ENCODE peak calls at places on chromosomes 5 and 9, in five cellular contexts. T, A, O, N and P are unnamed samples. For H3K36me3, the result is how much of the 10 kb centered on the place peaks cover.

GRCh38 chr9:117284414-117284813 is 130.4 kb downstream of the ASTN2 start:
- DNase-seq in T (no peak), A (no peak), O (no peak), N (no peak), P (peak)

GRCh38 chr5:169106906-169107305 is 194.0 kb downstream of the SLIT3 start:
- DNase-seq in T (no peak), A (no peak), O (no peak), N (no peak), P (peak)

GRCh38 chr9:123567013-123567412 is 211.0 kb downstream of the CRB2 start:
- DNase-seq in T (no peak), A (no peak), O (no peak), N (no peak), P (no peak)

GRCh38 chr5:77758141-77758938 is 17.8 kb downstream of the TBCA start:
- DNase-seq in T (no peak), A (no peak), O (no peak), N (no peak), P (no peak)

GRCh38 chr9:114507726-114508125 is 2.5 kb upstream of the WHRN start:
- DNase-seq in T (peak), A (peak), O (peak), N (peak), P (no peak)

GRCh38 chr9:80928697-80929096 is 760.6 kb downstream of the TLE1 start:
- DNase-seq in T (no peak), A (peak), O (no peak), N (no peak), P (no peak)

GRCh38 chr9:131394464-131395026 is 659 bp downstream of the PRRC2B start:
- DNase-seq in T (peak), A (no peak), O (no peak), N (peak), P (peak)

GRCh38 chr5:175113947-175114346 is 330.0 kb downstream of the DRD1 start:
- DNase-seq in T (no peak), A (no peak), O (no peak), N (no peak), P (no peak)

GRCh38 chr9:126000731-126001580 is 253.8 kb downstream of the PBX3 start:
- DNase-seq in T (peak), A (no peak), O (no peak), N (no peak), P (no peak)

GRCh38 chr9:88995627-88996026 is 4.4 kb downstream of the S1PR3 start:
- DNase-seq in T (no peak), A (no peak), O (no peak), N (no peak), P (no peak)

GRCh38 chr9:133009906-133010582 is 20.8 kb upstream of the GTF3C5 start:
- DNase-seq in T (no peak), A (no peak), O (no peak), N (no peak), P (no peak)

GRCh38 chr9:120787906-120788305 is 5.3 kb downstream of the FBXW2 start:
- DNase-seq in T (no peak), A (no peak), O (no peak), N (no peak), P (no peak)

GRCh38 chr9:22160235-22160634 is 151.1 kb upstream of the CDKN2B start:
- DNase-seq in T (no peak), A (no peak), O (no peak), N (no peak), P (no peak)

GRCh38 chr9:69758001-69758730 is 1.6 kb downstream of the PTAR1 start:
- DNase-seq in T (peak), A (no peak), O (no peak), N (no peak), P (no peak)

GRCh38 chr9:33374634-33375237 is 27.6 kb downstream of the AQP7 start:
- DNase-seq in T (peak), A (peak), O (peak), N (peak), P (peak)

GRCh38 chr5:73726606-73727231 is 100.7 kb downstream of the ARHGEF28 start:
- DNase-seq in T (no peak), A (no peak), O (no peak), N (no peak), P (no peak)

GRCh38 chr5:458547-459353 is 15.8 kb downstream of the EXOC3 start:
- DNase-seq in T (no peak), A (peak), O (no peak), N (peak), P (no peak)

GRCh38 chr9:134319306-134320194 is 6.7 kb upstream of the RXRA start:
- DNase-seq in T (no peak), A (no peak), O (no peak), N (no peak), P (no peak)

GRCh38 chr5:113606298-113607134 is 93.0 kb downstream of the YTHDC2 start:
- DNase-seq in T (peak), A (peak), O (peak), N (peak), P (peak)

GRCh38 chr5:113612060-113612496 is 98.6 kb downstream of the YTHDC2 start:
- DNase-seq in T (peak), A (peak), O (peak), N (no peak), P (no peak)

GRCh38 chr5:113601423-113601822 is 87.9 kb downstream of the YTHDC2 start:
- DNase-seq in T (no peak), A (no peak), O (no peak), N (no peak), P (no peak)

GRCh38 chr5:113608113-113608551 is 94.6 kb downstream of the YTHDC2 start:
- DNase-seq in T (peak), A (peak), O (no peak), N (no peak), P (no peak)

DNA sequence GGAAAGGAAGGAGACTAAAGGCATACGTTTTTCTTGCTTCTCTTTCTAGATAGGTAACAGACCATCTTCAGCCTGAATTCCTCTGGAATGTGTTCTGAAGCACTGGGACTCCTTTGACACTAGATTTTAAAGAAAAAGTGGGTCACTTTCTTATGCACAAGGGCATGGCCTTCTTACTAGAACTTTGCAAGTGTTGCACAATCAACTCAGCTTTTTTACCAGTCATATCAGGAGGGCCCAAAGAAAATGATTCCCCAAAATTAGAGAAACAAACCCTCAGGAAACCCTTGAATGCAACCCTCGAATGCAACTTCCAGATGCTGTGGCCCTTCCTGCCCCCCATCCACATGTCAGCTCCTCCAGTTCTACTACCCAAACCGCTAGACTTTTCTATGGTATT is 93.9 kb downstream of the YTHDC2 start:
- DNase-seq in T (peak), A (no peak), O (no peak), N (no peak), P (no peak)
- H3K36me3 ChIP-seq in T (under half), A (under half), O (under half), N (under half), P (under half)

GRCh38 chr5:151107738-151108520 is 27.1 kb upstream of the TNIP1 start:
- DNase-seq in T (peak), A (no peak), O (no peak), N (peak), P (no peak)
- TF ChIP-seq CTCF in T (peak), A (peak), O (no peak), N (peak), P (no peak)

GRCh38 chr9:78297672-78297961 is 692 bp downstream of the PSAT1 start:
- DNase-seq in T (peak), A (no peak), O (no peak), N (no peak), P (no peak)

GRCh38 chr9:78295177-78295575 is 1.7 kb upstream of the PSAT1 start:
- DNase-seq in T (no peak), A (no peak), O (no peak), N (no peak), P (no peak)

GRCh38 chr9:78296893-78297671 is at the start of gene PSAT1:
- DNase-seq in T (peak), A (peak), O (peak), N (peak), P (peak)

GRCh38 chr9:78295731-78296130 is 1.2 kb upstream of the PSAT1 start:
- DNase-seq in T (peak), A (no peak), O (peak), N (no peak), P (no peak)

GRCh38 chr9:78296208-78296892 is 575 bp upstream of the PSAT1 start:
- DNase-seq in T (peak), A (peak), O (peak), N (peak), P (peak)
- H3K4me3 ChIP-seq in T (peak), A (peak), O (peak), N (peak), P (peak)

DNA sequence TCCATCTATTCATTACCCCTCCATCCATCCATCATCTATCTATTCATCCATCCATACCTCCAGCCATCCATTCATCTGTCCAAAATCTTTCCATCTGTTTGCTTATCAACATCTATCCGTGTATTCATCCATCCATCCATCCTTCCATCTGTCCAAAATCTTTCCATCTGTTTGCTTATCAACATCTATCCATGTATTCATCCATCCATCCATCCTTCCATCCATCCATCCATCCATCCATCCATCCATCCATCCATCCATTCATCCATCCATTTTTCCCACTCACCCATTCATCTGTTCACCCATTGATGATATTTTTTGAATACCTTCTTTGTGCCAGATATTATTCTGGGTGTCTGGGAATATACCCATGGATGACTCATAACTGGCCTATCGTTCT is 12.8 kb downstream of the VCAN start:
- DNase-seq in T (no peak), A (no peak), O (no peak), N (no peak), P (no peak)
- H3K36me3 ChIP-seq in T (under half), A (under half), O (under half), N (under half), P (under half)

GRCh38 chr5:179858586-179859427 is at the start of gene MRNIP:
- DNase-seq in T (peak), A (peak), O (peak), N (peak), P (peak)
- TF ChIP-seq CTCF in T (peak), A (peak), O (peak), N (no peak), P (no peak)